ENCODE peak calls at places on chromosomes 2 and 18, in five cellular contexts. B, H, G, L and W are unnamed samples.

GRCh38 chr2:3656762-3657691 is 973 bp upstream of the ALLC start:
- DNase-seq in B (no peak), H (no peak), G (no peak), L (no peak), W (peak)

GRCh38 chr2:218959761-218960195 is 312 bp downstream of the CDK5R2 start:
- DNase-seq in B (no peak), H (no peak), G (no peak), L (no peak), W (no peak)

GRCh38 chr2:178335218-178335617 is 115.8 kb downstream of the PRKRA start:
- DNase-seq in B (no peak), H (no peak), G (no peak), L (no peak), W (no peak)

GRCh38 chr2:165582409-165582808 is 112.9 kb downstream of the CSRNP3 start:
- DNase-seq in B (peak), H (no peak), G (no peak), L (no peak), W (no peak)

GRCh38 chr2:231709981-231710750 is 1.8 kb downstream of the PTMA start:
- DNase-seq in B (peak), H (peak), G (peak), L (no peak), W (peak)

GRCh38 chr2:207530160-207531023 is 630 bp downstream of the CREB1 start:
- DNase-seq in B (no peak), H (peak), G (peak), L (no peak), W (peak)

GRCh38 chr2:70368545-70368944 is 66.7 kb upstream of the FAM136A start:
- DNase-seq in B (no peak), H (no peak), G (no peak), L (no peak), W (no peak)

GRCh38 chr2:218859994-218860831 is 608 bp downstream of the WNT6 start:
- DNase-seq in B (no peak), H (no peak), G (no peak), L (no peak), W (no peak)

GRCh38 chr2:124639524-124639923 is 614.4 kb downstream of the CNTNAP5 start:
- DNase-seq in B (no peak), H (no peak), G (no peak), L (no peak), W (no peak)

GRCh38 chr2:106969777-106970176 is 83.8 kb upstream of the ST6GAL2 start:
- DNase-seq in B (no peak), H (no peak), G (no peak), L (no peak), W (no peak)

GRCh38 chr2:36965751-36966369 is 476 bp downstream of the STRN start:
- DNase-seq in B (no peak), H (peak), G (peak), L (no peak), W (peak)

GRCh38 chr2:3662239-3662638 is 4.2 kb downstream of the ALLC start:
- DNase-seq in B (no peak), H (no peak), G (peak), L (no peak), W (no peak)

DNA sequence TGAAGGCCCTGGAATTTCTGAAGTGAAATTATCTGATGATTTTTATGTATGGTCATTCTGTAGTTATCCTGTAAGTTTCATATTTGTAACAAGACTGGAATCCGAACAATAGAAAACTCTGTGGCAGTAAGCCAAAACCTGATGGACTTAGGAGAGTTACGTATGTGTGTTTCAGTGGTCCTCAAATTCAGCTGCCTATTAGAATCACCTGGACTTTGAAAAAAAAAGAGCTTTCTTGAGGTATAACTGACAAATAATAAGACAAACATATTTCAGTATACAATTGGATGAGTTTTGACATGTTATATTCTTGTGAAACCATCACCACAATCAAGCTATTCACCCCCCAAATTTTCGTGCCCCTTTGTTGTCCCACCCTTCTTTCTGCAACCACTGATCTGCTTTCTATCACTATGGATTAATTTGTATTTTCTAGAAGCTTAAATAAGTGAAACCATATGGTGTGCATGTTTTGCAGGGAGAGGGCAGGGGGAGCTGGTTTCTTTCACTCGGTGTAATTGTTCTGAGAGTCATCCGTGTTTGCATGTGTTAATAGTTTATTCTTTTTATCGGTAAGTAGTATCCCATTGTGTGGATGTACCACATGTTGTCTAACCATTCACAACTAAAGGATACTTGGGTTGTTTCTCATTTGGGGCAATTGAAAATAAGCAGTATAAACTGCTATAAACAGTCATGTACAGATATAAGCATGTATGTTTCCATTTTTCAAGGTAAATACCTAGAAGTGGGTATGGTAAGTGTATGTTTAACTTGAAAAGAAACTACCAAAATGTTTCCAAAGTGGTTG is 50.2 kb upstream of the EML4 start:
- DNase-seq in B (peak), H (no peak), G (no peak), L (no peak), W (no peak)
- H3K4me3 ChIP-seq in B (no peak), H (no peak), G (no peak), L (no peak), W (no peak)

DNA sequence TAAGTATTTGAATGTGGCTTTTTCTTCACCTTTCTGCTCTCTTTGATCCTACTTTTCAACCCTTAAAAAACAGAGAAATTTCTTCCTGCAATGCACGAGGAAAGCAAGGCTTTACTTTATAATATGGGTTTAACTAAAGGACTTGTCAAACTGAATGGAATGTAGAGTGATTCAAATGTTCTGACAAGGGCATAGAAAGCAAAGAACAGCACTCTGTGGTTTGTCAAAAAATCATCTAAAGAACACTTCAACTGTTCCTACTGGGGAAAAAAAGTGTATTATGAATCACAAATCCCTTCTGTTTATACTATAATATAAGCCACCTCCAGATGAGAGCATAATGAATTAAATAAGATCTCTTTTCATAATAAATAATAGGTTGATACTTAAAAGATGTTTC is 45.0 kb upstream of the RIT2 start:
- DNase-seq in B (peak), H (no peak), G (no peak), L (no peak), W (no peak)
- H3K4me3 ChIP-seq in B (no peak), H (no peak), G (no peak), L (no peak), W (no peak)

GRCh38 chr2:20273045-20273444 is 48.1 kb upstream of the SDC1 start:
- DNase-seq in B (no peak), H (no peak), G (no peak), L (no peak), W (no peak)

GRCh38 chr2:20264629-20265028 is 39.7 kb upstream of the SDC1 start:
- DNase-seq in B (no peak), H (no peak), G (no peak), L (no peak), W (no peak)

GRCh38 chr2:20267529-20267928 is 42.6 kb upstream of the SDC1 start:
- DNase-seq in B (no peak), H (no peak), G (no peak), L (no peak), W (no peak)
- H3K4me3 ChIP-seq in B (no peak), H (no peak), G (no peak), L (no peak), W (no peak)

GRCh38 chr2:26693287-26693849 is 846 bp downstream of the KCNK3 start:
- DNase-seq in B (no peak), H (no peak), G (no peak), L (no peak), W (no peak)
- H3K4me3 ChIP-seq in B (peak), H (no peak), G (peak), L (no peak), W (peak)

GRCh38 chr18:20997371-20997770 is 114.2 kb downstream of the ROCK1 start:
- DNase-seq in B (no peak), H (no peak), G (no peak), L (no peak), W (no peak)
- H3K4me3 ChIP-seq in B (no peak), H (no peak), G (no peak), L (no peak), W (no peak)

DNA sequence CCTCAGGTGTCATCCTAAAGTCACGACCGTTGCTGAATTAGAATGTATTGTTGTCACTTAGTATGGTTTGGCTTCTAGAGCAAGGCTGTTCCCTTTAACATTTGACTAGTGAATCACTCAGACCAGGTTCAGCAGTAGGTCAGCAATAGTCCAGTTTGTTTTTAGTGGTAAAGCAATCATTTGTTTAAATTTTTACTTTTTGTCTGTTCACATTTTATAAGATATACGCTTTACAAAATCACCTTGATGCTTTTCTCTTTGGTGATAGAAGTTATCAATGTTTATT is 1.2 kb downstream of the BABAM2 start:
- DNase-seq in B (peak), H (no peak), G (no peak), L (no peak), W (no peak)
- H3K4me3 ChIP-seq in B (no peak), H (no peak), G (no peak), L (no peak), W (no peak)

GRCh38 chr2:28399289-28399688 is 6.6 kb downstream of the FOSL2 start:
- DNase-seq in B (no peak), H (no peak), G (no peak), L (no peak), W (no peak)

GRCh38 chr2:28401411-28401810 is 8.8 kb downstream of the FOSL2 start:
- DNase-seq in B (no peak), H (no peak), G (no peak), L (no peak), W (no peak)

GRCh38 chr2:28400921-28401320 is 8.3 kb downstream of the FOSL2 start:
- DNase-seq in B (no peak), H (no peak), G (no peak), L (no peak), W (no peak)

GRCh38 chr2:28400434-28400833 is 7.8 kb downstream of the FOSL2 start:
- DNase-seq in B (no peak), H (no peak), G (no peak), L (no peak), W (no peak)

DNA sequence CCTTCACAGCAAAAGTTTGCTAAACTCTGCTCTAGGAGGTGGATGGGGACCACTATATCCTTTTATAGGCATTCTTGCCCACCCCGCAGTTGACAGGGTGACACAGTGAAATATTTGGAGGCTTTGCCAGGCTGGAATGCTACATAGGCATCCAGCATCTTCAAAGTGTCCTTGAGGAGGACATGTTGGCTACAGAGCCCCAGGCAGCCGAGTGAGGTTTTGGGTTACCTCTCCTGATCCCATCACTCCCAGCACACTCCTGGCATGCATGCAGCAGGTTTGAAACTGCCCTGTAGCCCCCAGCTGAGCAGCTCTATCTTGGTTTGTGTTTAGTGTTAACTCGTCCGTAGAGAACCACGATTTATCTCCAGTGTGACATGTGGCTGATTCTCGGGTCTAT is 7.3 kb downstream of the FOSL2 start:
- DNase-seq in B (no peak), H (no peak), G (no peak), L (no peak), W (no peak)
- H3K4me3 ChIP-seq in B (no peak), H (no peak), G (no peak), L (peak), W (no peak)